ENCODE peak calls at places on chromosomes 13 and 19, in five cellular contexts. N, X, R, V and U are unnamed samples.

GRCh38 chr19:58067240-58067912 is 8.3 kb downstream of the ZNF135 start:
- DNase-seq in N (no peak), X (no peak), R (no peak), V (no peak), U (no peak)

GRCh38 chr19:55041627-55042343 is 3.7 kb upstream of the GP6 start:
- DNase-seq in N (no peak), X (no peak), R (no peak), V (no peak), U (no peak)

GRCh38 chr19:5990289-5990797 is 12.4 kb upstream of the RANBP3 start:
- DNase-seq in N (no peak), X (no peak), R (no peak), V (peak), U (no peak)

GRCh38 chr13:43054803-43055802 is 31.7 kb downstream of the DNAJC15 start:
- DNase-seq in N (peak), X (peak), R (no peak), V (peak), U (no peak)

GRCh38 chr13:42990147-42990990 is 1.7 kb downstream of the EPSTI1 start:
- DNase-seq in N (no peak), X (no peak), R (no peak), V (no peak), U (no peak)

GRCh38 chr13:32986552-32986951 is 29.7 kb upstream of the KL start:
- DNase-seq in N (no peak), X (no peak), R (no peak), V (peak), U (no peak)

GRCh38 chr19:48508729-48509310 is 2.8 kb downstream of the LMTK3 start:
- DNase-seq in N (no peak), X (no peak), R (no peak), V (no peak), U (no peak)

GRCh38 chr13:26896986-26897668 is 136.5 kb upstream of the GPR12 start:
- DNase-seq in N (no peak), X (peak), R (no peak), V (no peak), U (no peak)

GRCh38 chr13:39263531-39263930 is 225.3 kb downstream of the NHLRC3 start:
- DNase-seq in N (no peak), X (no peak), R (no peak), V (no peak), U (no peak)

GRCh38 chr19:13117176-13117771 is 734 bp upstream of the TRMT1 start:
- DNase-seq in N (no peak), X (no peak), R (no peak), V (no peak), U (no peak)
- TF ChIP-seq CTCF in N (no peak), X (no peak), R (no peak), V (no peak), U (no peak)

DNA sequence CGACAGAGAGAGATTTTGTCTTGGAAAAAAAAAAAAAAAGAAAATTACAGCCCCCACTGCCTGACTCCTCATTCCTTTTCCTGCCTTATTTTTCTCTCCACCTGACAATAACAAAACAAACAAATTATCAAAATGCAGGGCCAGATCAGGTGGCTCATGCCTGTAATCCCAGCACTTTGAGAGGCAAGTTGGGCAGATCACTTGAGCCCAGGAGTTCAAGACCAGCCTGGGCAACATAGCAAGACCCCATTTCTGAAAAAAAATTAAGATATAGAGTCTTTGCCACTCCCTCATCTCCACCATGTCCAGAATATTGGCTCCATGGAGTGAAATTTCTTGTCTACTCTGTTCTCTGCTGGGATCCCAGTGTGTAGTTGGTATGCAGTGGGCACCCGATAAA is 7.2 kb downstream of the CERS4 start:
- DNase-seq in N (no peak), X (no peak), R (no peak), V (no peak), U (no peak)
- H3K27ac ChIP-seq in N (no peak), X (no peak), R (no peak), V (no peak), U (no peak)

GRCh38 chr13:110444226-110444653 is 117.3 kb downstream of the RAB20 start:
- DNase-seq in N (peak), X (no peak), R (peak), V (no peak), U (no peak)
- TF ChIP-seq CTCF in N (peak), X (no peak), R (peak), V (no peak), U (no peak)

GRCh38 chr19:56567274-56568120 is at the start of gene ZNF470:
- DNase-seq in N (peak), X (peak), R (peak), V (peak), U (peak)
- H3K27ac ChIP-seq in N (peak), X (peak), R (peak), V (no peak), U (peak)

DNA sequence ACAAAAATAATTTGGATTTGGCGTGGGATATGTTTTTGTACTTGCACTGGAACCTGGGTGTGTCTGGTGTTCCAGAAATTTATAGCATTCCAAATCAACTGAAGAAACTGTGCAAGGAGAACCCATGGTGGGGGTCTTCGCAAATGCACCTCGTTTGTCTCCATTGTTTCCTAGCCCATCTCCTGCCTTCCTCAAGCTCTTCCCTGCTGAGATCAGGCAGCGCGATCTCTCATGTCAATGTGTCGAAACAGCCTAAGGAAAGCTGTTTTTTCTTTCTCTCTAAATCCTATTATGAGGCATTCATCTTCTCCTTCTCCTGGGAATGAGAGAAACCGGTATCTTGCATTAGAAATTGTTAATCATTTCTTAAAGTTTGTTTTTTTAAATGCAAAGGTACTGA is 131.0 kb downstream of the KLF5 start:
- DNase-seq in N (no peak), X (no peak), R (no peak), V (peak), U (no peak)
- TF ChIP-seq CTCF in N (no peak), X (no peak), R (no peak), V (no peak), U (no peak)

GRCh38 chr19:661427-662196 is 1.4 kb downstream of the RNF126 start:
- DNase-seq in N (no peak), X (no peak), R (no peak), V (no peak), U (peak)

GRCh38 chr19:664913-665443 is 2.0 kb upstream of the RNF126 start:
- DNase-seq in N (peak), X (peak), R (peak), V (peak), U (peak)

GRCh38 chr19:662207-662961 is 630 bp downstream of the RNF126 start:
- DNase-seq in N (peak), X (peak), R (no peak), V (peak), U (peak)

GRCh38 chr19:663682-664117 is 686 bp upstream of the RNF126 start:
- DNase-seq in N (no peak), X (no peak), R (no peak), V (no peak), U (no peak)

GRCh38 chr19:662962-663681 is at the start of gene RNF126:
- DNase-seq in N (peak), X (peak), R (peak), V (peak), U (peak)
- H3K27ac ChIP-seq in N (peak), X (peak), R (peak), V (no peak), U (peak)